ENCODE peak calls at places on chromosomes 4 and X, in four cellular contexts. N, Z, I and S are unnamed samples.

GRCh38 chr4:22634541-22635181 is 58.1 kb upstream of the GBA3 start:
- DNase-seq in Z (no peak), I (no peak), N (no peak), S (no peak)

GRCh38 chrX:152072236-152072635 is 66.1 kb downstream of the MAGEA10 start:
- DNase-seq in Z (no peak), N (peak; percentile 40), I (no peak), S (no peak)

GRCh38 chr4:184968784-184969201 is 49.5 kb upstream of the HELT start:
- DNase-seq in Z (no peak), N (no peak), I (peak; percentile 55), S (no peak)

GRCh38 chr4:147756417-147756816 is 24.5 kb downstream of the ARHGAP10 start:
- DNase-seq in N (no peak), I (no peak), Z (no peak), S (no peak)

GRCh38 chr4:168587326-168588125 is 90.7 kb downstream of the PALLD start:
- DNase-seq in Z (no peak), N (peak; percentile 76), I (peak; percentile 25), S (no peak)

GRCh38 chr4:71346710-71347109 is 7.9 kb downstream of the SLC4A4 start:
- DNase-seq in N (no peak), I (no peak), Z (no peak), S (no peak)

GRCh38 chr4:86036729-86037128 is 323.1 kb downstream of the MAPK10 start:
- DNase-seq in I (no peak), N (no peak), Z (no peak), S (no peak)

GRCh38 chrX:123878177-123878576 is 18.3 kb downstream of the XIAP start:
- DNase-seq in I (no peak), N (no peak), Z (no peak), S (no peak)

GRCh38 chrX:2500091-2500680 is 590 bp downstream of the DHRSX start:
- DNase-seq in I (peak; percentile 34), N (peak; percentile 73), Z (no peak), S (peak; percentile 27)

GRCh38 chrX:50827996-50828395 is 14.0 kb upstream of the SHROOM4 start:
- DNase-seq in N (peak; percentile 31), I (no peak), Z (no peak), S (no peak)

GRCh38 chr4:152956650-152957436 is 20.7 kb downstream of the FHDC1 start:
- DNase-seq in I (no peak), N (peak; percentile 37), Z (no peak), S (no peak)

GRCh38 chrX:118231464-118231863 is 114.4 kb upstream of the WDR44 start:
- DNase-seq in I (no peak), Z (no peak), N (no peak), S (no peak)

DNA sequence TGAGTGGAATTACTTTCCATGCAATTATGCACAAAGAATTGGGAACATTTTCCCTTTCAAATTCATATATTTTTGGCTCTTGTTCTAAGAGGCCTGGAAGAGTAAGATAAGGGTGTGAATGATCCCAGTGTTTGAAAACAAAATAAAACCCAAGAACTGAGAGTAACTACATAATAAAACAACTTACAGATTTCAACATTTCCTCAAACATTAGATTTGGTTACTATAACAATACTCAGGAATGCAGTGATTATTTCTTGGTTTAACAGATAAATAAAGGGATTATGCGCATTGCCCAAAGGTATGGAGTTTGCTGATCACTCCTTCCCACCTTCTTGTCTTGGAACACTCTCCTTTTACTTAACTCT is 292.5 kb downstream of the CAMK2D start:
- DNase-seq in I (no peak), Z (no peak), N (no peak), S (no peak)
- H3K4me3 ChIP-seq in I (no peak overlapping the region), Z (no peak overlapping the region), N (no peak overlapping the region), S (no peak overlapping the region)

GRCh38 chr4:108072300-108072699 is 82.6 kb downstream of the HADH start:
- DNase-seq in Z (peak; percentile 80), N (no peak), I (no peak), S (no peak)
- H3K4me1 ChIP-seq in Z (peaks cover 62% of the 10 kb centered on the region), N (no peaks in the 10 kb centered on the region), I (no peaks in the 10 kb centered on the region), S (no peaks in the 10 kb centered on the region)

DNA sequence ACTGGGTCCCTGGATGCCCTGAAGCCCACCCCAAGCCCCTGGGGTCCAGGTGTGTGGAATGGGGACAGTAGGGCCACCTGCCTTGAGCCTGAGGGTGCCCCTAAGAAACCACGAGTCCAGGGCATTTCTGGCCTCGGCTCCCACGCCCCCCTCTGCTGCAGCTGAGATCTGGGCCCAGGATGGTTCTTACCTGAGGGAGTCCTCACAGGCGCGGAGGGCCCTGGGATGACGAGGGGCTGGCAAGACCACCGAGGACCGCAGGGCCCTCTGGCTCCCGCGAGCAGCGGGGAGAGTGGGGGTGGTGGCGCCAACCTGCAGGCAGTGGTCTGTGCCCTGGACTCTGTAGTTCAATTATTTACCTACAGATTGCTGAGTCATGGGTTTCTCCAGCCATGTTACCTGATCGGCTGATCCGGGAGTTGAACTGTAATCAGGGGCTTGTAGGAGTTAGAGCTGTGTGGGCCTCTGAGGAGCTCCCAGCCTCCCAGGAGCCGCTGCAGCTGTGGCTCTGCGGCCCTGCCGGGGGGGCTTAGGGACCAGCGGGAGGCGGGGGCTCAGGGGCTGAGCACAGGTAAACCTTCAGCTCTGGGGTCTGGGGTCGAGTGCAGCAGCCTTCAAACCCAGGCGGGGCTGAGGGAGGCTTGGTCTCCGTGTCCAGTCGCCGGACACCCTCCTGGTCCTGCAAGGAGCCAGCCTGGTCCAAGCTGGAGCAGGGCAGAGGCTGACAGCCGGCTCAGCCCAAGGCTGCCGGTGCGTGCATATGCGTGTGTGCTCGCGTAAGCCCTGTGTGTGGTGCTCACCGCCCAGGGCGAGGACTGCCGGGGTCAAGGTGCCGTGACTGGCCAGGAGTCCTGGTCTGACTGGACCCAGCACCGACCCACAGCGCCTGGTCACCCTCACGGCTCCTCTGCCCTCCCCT is at the start of gene SLC26A1:
- DNase-seq in N (peak; percentile 51), I (no peak), Z (no peak), S (no peak)
- H3K4me3 ChIP-seq in N (peak within 1 kb of the TSS; percentile 2), I (no peak within 1 kb of the TSS), Z (no peak within 1 kb of the TSS), S (no peak within 1 kb of the TSS)

DNA sequence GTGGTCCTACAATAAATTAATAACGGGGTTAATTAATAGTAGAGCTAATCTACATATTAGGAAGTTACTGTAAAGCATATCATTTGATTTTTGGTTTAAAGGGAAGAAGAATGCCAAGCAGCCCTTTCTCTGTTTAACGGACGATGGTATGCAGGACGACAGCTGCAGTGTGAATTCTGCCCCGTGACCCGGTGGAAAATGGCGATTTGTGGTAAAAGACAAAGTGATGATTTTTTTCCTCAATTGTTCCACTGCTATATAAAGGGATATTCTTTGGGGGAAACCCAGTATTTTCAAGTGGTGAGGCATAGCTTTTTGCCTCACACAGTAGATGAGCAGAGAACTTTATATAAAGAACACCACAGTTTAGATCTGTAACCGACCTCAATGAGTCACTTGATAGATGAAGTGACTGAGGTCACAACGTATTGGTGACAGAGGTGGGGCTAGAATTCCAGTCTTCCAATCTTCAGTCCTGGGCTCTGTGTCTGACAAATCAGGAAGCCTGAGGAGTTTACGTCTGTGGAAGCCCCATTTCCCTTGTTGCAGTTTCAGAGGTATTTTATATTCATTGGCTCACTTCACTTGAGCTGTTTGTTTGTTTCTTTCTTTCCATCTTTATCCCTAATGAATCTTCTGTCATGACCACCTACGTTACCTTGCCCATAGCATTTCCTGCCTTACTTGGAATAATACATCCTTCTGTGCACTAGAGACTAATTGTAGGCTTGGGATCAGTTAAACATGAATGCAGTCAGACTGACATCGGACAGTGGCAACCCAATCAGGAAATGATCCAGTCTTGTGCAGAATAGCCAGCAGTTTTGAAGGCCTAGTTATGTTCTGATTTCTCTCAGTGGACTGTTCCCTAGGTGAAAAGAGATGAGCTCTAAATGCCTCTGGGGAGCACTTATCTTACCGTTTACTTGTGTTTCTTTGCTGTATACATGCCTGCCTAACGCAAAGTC is 30.1 kb downstream of the ZRSR2 start:
- DNase-seq in N (no peak), Z (no peak), I (no peak), S (no peak)
- H3K4me1 ChIP-seq in N (no peaks in the 10 kb centered on the region), Z (peaks cover 21% of the 10 kb centered on the region), I (peaks cover 11% of the 10 kb centered on the region), S (no peaks in the 10 kb centered on the region)

GRCh38 chr4:151930372-151930771 is 169.6 kb upstream of the GATB start:
- DNase-seq in N (no peak), I (peak; percentile 17), Z (no peak), S (no peak)

GRCh38 chr4:151931563-151931962 is 170.8 kb upstream of the GATB start:
- DNase-seq in N (no peak), Z (no peak), I (no peak), S (no peak)

GRCh38 chr4:151935411-151935810 is 174.6 kb upstream of the GATB start:
- DNase-seq in I (no peak), Z (no peak), N (no peak), S (no peak)

GRCh38 chr4:151934766-151935165 is 174.0 kb upstream of the GATB start:
- DNase-seq in I (no peak), N (no peak), Z (no peak), S (no peak)

DNA sequence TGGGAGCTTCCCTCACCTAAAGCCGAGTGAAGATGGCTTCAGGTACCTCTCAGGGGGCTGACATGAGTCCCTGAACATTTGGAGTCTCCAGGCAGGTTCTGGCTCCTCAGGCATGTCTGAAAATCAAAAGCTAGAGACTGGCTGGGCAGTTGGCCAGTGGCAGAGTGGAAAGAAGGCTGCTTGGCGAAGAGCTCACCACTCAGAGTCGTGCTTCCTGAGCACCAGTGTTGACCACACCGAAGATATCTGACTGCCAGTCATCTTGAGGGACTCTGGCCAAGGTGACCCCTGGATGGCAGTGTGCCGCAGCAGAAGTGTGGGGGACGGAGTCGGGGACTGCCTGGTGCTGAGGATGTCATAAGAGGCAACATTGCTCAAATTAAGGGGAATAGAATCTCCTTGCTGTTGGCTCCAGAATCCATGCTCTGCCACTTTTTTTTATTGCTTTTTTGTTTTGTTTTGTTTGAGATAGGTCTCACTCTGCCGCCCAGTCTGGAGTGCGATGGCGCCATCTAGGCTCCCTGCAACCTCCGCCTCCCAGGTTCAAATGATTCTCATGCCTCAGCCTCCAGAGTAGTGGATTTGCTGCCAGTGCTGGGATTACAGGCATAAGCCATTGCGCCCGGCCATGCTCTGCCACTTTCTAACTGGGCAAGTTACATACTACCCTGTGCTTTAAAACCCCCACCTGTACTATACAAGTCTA is 172.5 kb upstream of the GATB start:
- DNase-seq in N (no peak), Z (no peak), I (no peak), S (peak; percentile 25)
- H3K4me3 ChIP-seq in N (no peak overlapping the region), Z (no peak overlapping the region), I (no peak overlapping the region), S (no peak overlapping the region)

GRCh38 chrX:80139564-80139963 is 125.0 kb downstream of the TBX22 start:
- DNase-seq in I (no peak), Z (no peak), N (no peak), S (no peak)
- H3K4me1 ChIP-seq in I (no peaks in the 10 kb centered on the region), Z (no peaks in the 10 kb centered on the region), N (no peaks in the 10 kb centered on the region), S (no peaks in the 10 kb centered on the region)

DNA sequence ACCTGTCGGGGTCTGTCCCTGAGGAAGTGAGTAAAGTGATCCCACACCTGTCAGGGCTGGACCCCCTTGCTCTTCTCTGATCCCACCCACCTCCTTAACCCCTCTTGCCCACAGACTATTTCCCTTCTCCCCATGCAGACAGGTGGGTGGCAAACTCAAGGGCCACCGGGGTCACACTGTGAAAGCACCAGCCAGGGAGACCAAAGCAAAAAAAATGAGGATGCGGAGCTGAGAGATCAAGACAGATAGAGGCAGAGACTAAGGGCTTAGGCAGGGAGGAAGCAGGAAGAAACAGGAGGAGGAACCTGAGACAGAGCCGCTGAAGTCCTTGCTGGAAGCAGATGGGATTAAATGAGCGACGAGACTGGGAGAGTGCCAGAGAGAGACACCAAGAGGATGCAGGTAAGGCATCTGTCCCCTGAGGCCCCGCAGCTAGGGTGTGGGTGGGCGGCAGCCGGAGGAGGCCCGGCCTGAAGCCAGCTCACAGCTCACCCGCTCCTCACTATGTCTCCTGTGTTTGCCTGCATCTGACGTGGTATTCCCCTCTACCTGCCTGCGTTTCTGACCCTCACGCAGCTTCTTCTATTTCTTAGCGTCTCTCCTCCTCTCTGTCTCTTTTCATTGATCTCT is 7.2 kb downstream of the TIMM17B start:
- DNase-seq in N (no peak), I (no peak), Z (no peak), S (no peak)
- H3K4me3 ChIP-seq in N (peak overlapping the region; percentile 85), I (peak overlapping the region; percentile 74), Z (peak overlapping the region; percentile 53), S (peak overlapping the region; percentile 49)